ENCODE peak calls at places on chromosomes 7 and 10, in seven cellular contexts. B is uterus; S is activated CD4-positive, alpha-beta T cell treated with anti-CD3 and anti-CD28 coated beads, Interleukin-2, amount 10 ng/mL, durations not matched to agents 7 days and 5 days; K is astrocyte of the hippocampus; G is M059J; T is head of caudate nucleus; X is psoas muscle. U is an unnamed sample.

GRCh38 chr7:30755384-30756154 is 3.6 kb downstream of the INMT start:
- DNase-seq in B (peak), S (no peak), K (peak), G (no peak), T (no peak), X (peak), U (no peak)

GRCh38 chr10:14822879-14823755 is 14.7 kb downstream of the CDNF start:
- DNase-seq in B (peak), S (peak), K (peak), G (peak), T (peak), X (no peak), U (no peak)

GRCh38 chr7:117572826-117573620 is 93.2 kb downstream of the CFTR start:
- DNase-seq in B (no peak), S (no peak), K (no peak), G (no peak), T (no peak), X (no peak), U (no peak)

GRCh38 chr7:50679218-50680007 is 103.3 kb downstream of the GRB10 start:
- DNase-seq in B (no peak), S (no peak), K (no peak), G (peak), T (no peak), X (no peak), U (peak)

GRCh38 chr10:122051609-122052385 is 62.8 kb downstream of the TACC2 start:
- DNase-seq in B (peak), S (no peak), K (peak), G (peak), T (no peak), X (peak), U (no peak)

GRCh38 chr10:3935141-3935540 is 150.1 kb upstream of the KLF6 start:
- DNase-seq in B (peak), S (peak), K (peak), G (no peak), T (no peak), X (peak), U (no peak)

GRCh38 chr7:156614434-156615264 is 25.9 kb upstream of the RNF32 start:
- DNase-seq in B (no peak), S (no peak), K (no peak), G (no peak), T (no peak), X (no peak), U (no peak)

GRCh38 chr7:128737867-128738390 is 1.2 kb upstream of the CALU start:
- DNase-seq in B (peak), S (no peak), K (peak), G (peak), T (no peak), X (no peak), U (no peak)

GRCh38 chr10:110426294-110427153 is 71.2 kb upstream of the DUSP5 start:
- DNase-seq in B (no peak), S (no peak), K (peak), G (no peak), T (no peak), X (no peak), U (no peak)

GRCh38 chr7:135386181-135386580 is 123.7 kb downstream of the CNOT4 start:
- DNase-seq in B (no peak), S (no peak), K (peak), G (peak), T (no peak), X (no peak), U (no peak)

GRCh38 chr10:111835562-111835961 is 348.0 kb downstream of the GPAM start:
- DNase-seq in B (no peak), S (no peak), K (peak), G (peak), T (no peak), X (no peak), U (no peak)

GRCh38 chr10:126016884-126017283 is 120.5 kb downstream of the FANK1 start:
- DNase-seq in B (no peak), S (no peak), K (no peak), G (no peak), T (no peak), X (no peak), U (no peak)

GRCh38 chr10:10804998-10805737 is 212.5 kb upstream of the CELF2 start:
- DNase-seq in B (no peak), S (no peak), K (peak), G (peak), T (no peak), X (no peak), U (no peak)

GRCh38 chr10:91552706-91553105 is 80.2 kb downstream of the PPP1R3C start:
- DNase-seq in B (no peak), S (no peak), K (peak), G (peak), T (no peak), X (no peak), U (no peak)

GRCh38 chr7:19815546-19815945 is 42.1 kb upstream of the TMEM196 start:
- DNase-seq in B (no peak), S (no peak), K (peak), G (peak), T (no peak), X (no peak), U (no peak)

GRCh38 chr7:129775695-129776396 is 164.3 kb downstream of the NRF1 start:
- DNase-seq in B (no peak), S (no peak), K (no peak), G (no peak), T (no peak), X (no peak), U (no peak)